ENCODE peak calls at places on chromosome 1, in six cellular contexts. Z is neuronal stem cell; P is IMR-90; T is stimulated activated CD8-positive, alpha-beta memory T cell treated with anti-CD3 and anti-CD28 coated beads, Interleukin-7, amount 100 ng/mL, for 1 hour; F is Ammon's horn; S is A673. H is an unnamed sample.

GRCh38 chr1:227210604-227211003 is 107.7 kb downstream of the CDC42BPA start:
- DNase-seq in T (no peak), P (no peak), S (no peak), F (no peak), Z (no peak), H (no peak)

GRCh38 chr1:160544647-160545046 is 21.6 kb upstream of the SLAMF6 start:
- DNase-seq in Z (no peak), P (peak), T (no peak), F (no peak), S (peak), H (no peak)

GRCh38 chr1:218376722-218377121 is 31.6 kb downstream of the TGFB2 start:
- DNase-seq in Z (no peak), T (no peak), S (no peak), P (no peak), F (no peak), H (no peak)

GRCh38 chr1:23875382-23875781 is 7.3 kb upstream of the FUCA1 start:
- DNase-seq in T (no peak), P (no peak), S (no peak), F (no peak), Z (no peak), H (no peak)

GRCh38 chr1:15064217-15064929 is 89.2 kb upstream of the TMEM51 start:
- DNase-seq in T (no peak), Z (no peak), P (no peak), S (no peak), F (no peak), H (no peak)

GRCh38 chr1:6092211-6092610 is 46.5 kb downstream of the KCNAB2 start:
- DNase-seq in Z (no peak), S (no peak), T (no peak), F (no peak), P (no peak), H (no peak)

GRCh38 chr1:189349600-189349999 is 1128.1 kb downstream of the BRINP3 start:
- DNase-seq in T (no peak), P (no peak), S (no peak), Z (no peak), F (no peak), H (no peak)

GRCh38 chr1:47755368-47755990 is 241.7 kb downstream of the TRABD2B start:
- DNase-seq in F (no peak), T (peak), Z (peak), P (no peak), S (peak), H (no peak)

GRCh38 chr1:61224609-61225008 is 142.2 kb downstream of the NFIA start:
- DNase-seq in F (no peak), S (peak), T (no peak), Z (no peak), P (no peak), H (no peak)

GRCh38 chr1:89528382-89528780 is 3.8 kb downstream of the LRRC8B start:
- DNase-seq in S (no peak), F (no peak), T (no peak), P (no peak), Z (no peak), H (no peak)

GRCh38 chr1:201912832-201913231 is 24.1 kb downstream of the SHISA4 start:
- DNase-seq in S (no peak), T (no peak), P (peak), Z (no peak), F (no peak), H (no peak)

GRCh38 chr1:19426294-19427086 is 58.8 kb downstream of the CAPZB start:
- DNase-seq in Z (no peak), P (no peak), T (no peak), S (no peak), F (no peak), H (no peak)

GRCh38 chr1:95048332-95048731 is 24.4 kb downstream of the ALG14 start:
- DNase-seq in P (no peak), S (no peak), Z (no peak), F (peak), T (no peak), H (no peak)

GRCh38 chr1:224762046-224762445 is 145.9 kb downstream of the CNIH3 start:
- DNase-seq in P (no peak), T (no peak), Z (no peak), F (no peak), S (no peak), H (no peak)

GRCh38 chr1:236103059-236103458 is 38.2 kb upstream of the NID1 start:
- DNase-seq in Z (no peak), P (no peak), F (no peak), S (no peak), T (no peak), H (no peak)

GRCh38 chr1:12505639-12506311 is 112.2 kb downstream of the DHRS3 start:
- DNase-seq in T (no peak), P (no peak), S (no peak), Z (no peak), F (peak), H (no peak)

GRCh38 chr1:113073457-113073950 is 506 bp downstream of the LRIG2 start:
- DNase-seq in F (peak), P (peak), Z (no peak), S (no peak), T (no peak), H (no peak)

GRCh38 chr1:228009828-228010775 is 3.3 kb downstream of the WNT3A start:
- DNase-seq in S (no peak), T (no peak), Z (no peak), P (no peak), F (no peak), H (no peak)

GRCh38 chr1:222844108-222844779 is 29.4 kb downstream of the DISP1 start:
- DNase-seq in P (no peak), F (no peak), T (no peak), Z (no peak), S (no peak), H (no peak)

GRCh38 chr1:61496501-61496900 is 228.4 kb downstream of the TM2D1 start:
- DNase-seq in T (no peak), P (no peak), Z (no peak), F (no peak), S (no peak), H (no peak)

GRCh38 chr1:83766182-83766825 is 232.6 kb downstream of the TTLL7 start:
- DNase-seq in F (no peak), P (no peak), S (no peak), T (no peak), Z (no peak), H (no peak)

GRCh38 chr1:30911061-30911954 is 2.8 kb upstream of the SDC3 start:
- DNase-seq in P (peak), T (peak), F (peak), Z (peak), S (peak), H (peak)

GRCh38 chr1:221947731-221948130 is 205.8 kb upstream of the DUSP10 start:
- DNase-seq in T (no peak), F (no peak), S (no peak), P (no peak), Z (no peak), H (no peak)

GRCh38 chr1:51301844-51302162 is 28.6 kb downstream of the TTC39A start:
- DNase-seq in Z (no peak), T (no peak), P (no peak), F (no peak), S (no peak), H (no peak)

GRCh38 chr1:10056599-10056987 is 23.8 kb downstream of the UBE4B start:
- DNase-seq in Z (no peak), F (no peak), S (no peak), P (no peak), T (no peak), H (no peak)

GRCh38 chr1:218394416-218394815 is 49.3 kb downstream of the TGFB2 start:
- DNase-seq in T (no peak), Z (no peak), P (no peak), F (no peak), S (no peak), H (no peak)